ENCODE peak calls at places on chromosomes 2 and 18, in ten cellular contexts. One of them, this sample, is unnamed.

GRCh38 chr18:48342125-48342524 is 67.1 kb downstream of the ZBTB7C start:
- DNase-seq in T-cell: no peak
- DNase-seq in cardiac muscle cell: no peak
- DNase-seq in HT-29: no peak
- DNase-seq in RWPE1: no peak
- DNase-seq in hypothalamus: no peak
- DNase-seq in choroid plexus epithelial cell: no peak
- DNase-seq in NAMALWA: no peak
- DNase-seq in HTR-8/SVneo: no peak
- DNase-seq in GM10248: no peak
- DNase-seq in this sample: no peak

GRCh38 chr2:54775710-54776109 is 52.2 kb downstream of the EML6 start:
- DNase-seq in RWPE1: no peak
- DNase-seq in cardiac muscle cell: no peak
- DNase-seq in hypothalamus: no peak
- DNase-seq in T-cell: no peak
- DNase-seq in HTR-8/SVneo: no peak
- DNase-seq in NAMALWA: no peak
- DNase-seq in choroid plexus epithelial cell: peak
- DNase-seq in HT-29: no peak
- DNase-seq in GM10248: no peak
- DNase-seq in this sample: no peak

GRCh38 chr2:48471048-48471474 is 58.9 kb upstream of the STON1 start:
- DNase-seq in choroid plexus epithelial cell: peak
- DNase-seq in HTR-8/SVneo: peak
- DNase-seq in NAMALWA: peak
- DNase-seq in RWPE1: peak
- DNase-seq in cardiac muscle cell: peak
- DNase-seq in GM10248: no peak
- DNase-seq in HT-29: peak
- DNase-seq in hypothalamus: no peak
- DNase-seq in T-cell: no peak
- DNase-seq in this sample: no peak

GRCh38 chr2:47455411-47455810 is 52.5 kb downstream of the MSH2 start:
- DNase-seq in NAMALWA: no peak
- DNase-seq in HTR-8/SVneo: no peak
- DNase-seq in choroid plexus epithelial cell: no peak
- DNase-seq in RWPE1: no peak
- DNase-seq in GM10248: no peak
- DNase-seq in hypothalamus: no peak
- DNase-seq in HT-29: no peak
- DNase-seq in T-cell: no peak
- DNase-seq in cardiac muscle cell: no peak
- DNase-seq in this sample: no peak

GRCh38 chr2:231386446-231386845 is 9.1 kb upstream of the B3GNT7 start:
- DNase-seq in RWPE1: no peak
- DNase-seq in GM10248: no peak
- DNase-seq in choroid plexus epithelial cell: peak
- DNase-seq in NAMALWA: no peak
- DNase-seq in HT-29: no peak
- DNase-seq in T-cell: no peak
- DNase-seq in HTR-8/SVneo: peak
- DNase-seq in hypothalamus: no peak
- DNase-seq in cardiac muscle cell: no peak
- DNase-seq in this sample: no peak

GRCh38 chr2:72722492-72723090 is 103.2 kb downstream of the EXOC6B start:
- DNase-seq in NAMALWA: no peak
- DNase-seq in hypothalamus: no peak
- DNase-seq in T-cell: no peak
- DNase-seq in GM10248: no peak
- DNase-seq in choroid plexus epithelial cell: peak
- DNase-seq in HTR-8/SVneo: no peak
- DNase-seq in RWPE1: no peak
- DNase-seq in cardiac muscle cell: no peak
- DNase-seq in HT-29: no peak
- DNase-seq in this sample: no peak

GRCh38 chr2:220081171-220081570 is 453.7 kb downstream of the SLC4A3 start:
- DNase-seq in choroid plexus epithelial cell: no peak
- DNase-seq in HT-29: no peak
- DNase-seq in cardiac muscle cell: no peak
- DNase-seq in HTR-8/SVneo: no peak
- DNase-seq in NAMALWA: no peak
- DNase-seq in RWPE1: no peak
- DNase-seq in GM10248: no peak
- DNase-seq in T-cell: no peak
- DNase-seq in hypothalamus: no peak
- DNase-seq in this sample: no peak

GRCh38 chr2:25620711-25621110 is 52.7 kb downstream of the DTNB start:
- DNase-seq in NAMALWA: no peak
- DNase-seq in cardiac muscle cell: no peak
- DNase-seq in GM10248: no peak
- DNase-seq in HTR-8/SVneo: no peak
- DNase-seq in choroid plexus epithelial cell: no peak
- DNase-seq in RWPE1: no peak
- DNase-seq in hypothalamus: no peak
- DNase-seq in HT-29: no peak
- DNase-seq in T-cell: no peak
- DNase-seq in this sample: no peak

GRCh38 chr18:9992300-9992987 is 78.6 kb downstream of the VAPA start:
- DNase-seq in RWPE1: no peak
- DNase-seq in T-cell: no peak
- DNase-seq in NAMALWA: no peak
- DNase-seq in HTR-8/SVneo: no peak
- DNase-seq in hypothalamus: no peak
- DNase-seq in HT-29: no peak
- DNase-seq in GM10248: no peak
- DNase-seq in choroid plexus epithelial cell: no peak
- DNase-seq in cardiac muscle cell: no peak
- DNase-seq in this sample: no peak

GRCh38 chr2:72923833-72924352 is 6.6 kb downstream of the EMX1 start:
- DNase-seq in T-cell: no peak
- DNase-seq in HTR-8/SVneo: no peak
- DNase-seq in GM10248: no peak
- DNase-seq in HT-29: no peak
- DNase-seq in choroid plexus epithelial cell: no peak
- DNase-seq in cardiac muscle cell: no peak
- DNase-seq in RWPE1: no peak
- DNase-seq in NAMALWA: no peak
- DNase-seq in hypothalamus: no peak
- DNase-seq in this sample: no peak

GRCh38 chr2:203819434-203820133 is 48.0 kb upstream of the CTLA4 start:
- DNase-seq in HT-29: peak
- DNase-seq in cardiac muscle cell: no peak
- DNase-seq in hypothalamus: no peak
- DNase-seq in HTR-8/SVneo: no peak
- DNase-seq in RWPE1: no peak
- DNase-seq in NAMALWA: no peak
- DNase-seq in choroid plexus epithelial cell: peak
- DNase-seq in T-cell: no peak
- DNase-seq in GM10248: no peak
- DNase-seq in this sample: no peak

GRCh38 chr2:233033672-233034071 is 1.2 kb downstream of the NEU2 start:
- DNase-seq in T-cell: no peak
- DNase-seq in GM10248: no peak
- DNase-seq in cardiac muscle cell: no peak
- DNase-seq in hypothalamus: no peak
- DNase-seq in HT-29: no peak
- DNase-seq in NAMALWA: no peak
- DNase-seq in RWPE1: no peak
- DNase-seq in HTR-8/SVneo: no peak
- DNase-seq in choroid plexus epithelial cell: no peak
- DNase-seq in this sample: no peak

GRCh38 chr2:208015475-208015874 is 9.9 kb downstream of the PLEKHM3 start:
- DNase-seq in choroid plexus epithelial cell: no peak
- DNase-seq in HT-29: peak
- DNase-seq in T-cell: no peak
- DNase-seq in NAMALWA: no peak
- DNase-seq in hypothalamus: no peak
- DNase-seq in cardiac muscle cell: no peak
- DNase-seq in GM10248: no peak
- DNase-seq in HTR-8/SVneo: no peak
- DNase-seq in RWPE1: no peak
- DNase-seq in this sample: no peak

GRCh38 chr2:231378028-231378722 is 17.3 kb upstream of the B3GNT7 start:
- DNase-seq in HT-29: peak
- DNase-seq in T-cell: no peak
- DNase-seq in HTR-8/SVneo: no peak
- DNase-seq in GM10248: no peak
- DNase-seq in cardiac muscle cell: no peak
- DNase-seq in choroid plexus epithelial cell: no peak
- DNase-seq in RWPE1: no peak
- DNase-seq in hypothalamus: no peak
- DNase-seq in NAMALWA: no peak
- DNase-seq in this sample: no peak

GRCh38 chr2:160317113-160318099 is 117.3 kb upstream of the ITGB6 start:
- DNase-seq in HTR-8/SVneo: no peak
- DNase-seq in choroid plexus epithelial cell: no peak
- DNase-seq in hypothalamus: no peak
- DNase-seq in T-cell: no peak
- DNase-seq in cardiac muscle cell: no peak
- DNase-seq in HT-29: no peak
- DNase-seq in RWPE1: no peak
- DNase-seq in GM10248: no peak
- DNase-seq in NAMALWA: no peak
- DNase-seq in this sample: no peak

GRCh38 chr2:207670887-207671286 is 40.6 kb upstream of the CCNYL1 start:
- DNase-seq in HT-29: no peak
- DNase-seq in hypothalamus: no peak
- DNase-seq in RWPE1: no peak
- DNase-seq in choroid plexus epithelial cell: no peak
- DNase-seq in HTR-8/SVneo: no peak
- DNase-seq in cardiac muscle cell: no peak
- DNase-seq in T-cell: no peak
- DNase-seq in GM10248: no peak
- DNase-seq in NAMALWA: no peak
- DNase-seq in this sample: no peak

GRCh38 chr18:43952398-43952797 is 675.1 kb upstream of the SYT4 start:
- DNase-seq in T-cell: no peak
- DNase-seq in hypothalamus: no peak
- DNase-seq in NAMALWA: no peak
- DNase-seq in HT-29: no peak
- DNase-seq in HTR-8/SVneo: no peak
- DNase-seq in GM10248: no peak
- DNase-seq in choroid plexus epithelial cell: no peak
- DNase-seq in cardiac muscle cell: no peak
- DNase-seq in RWPE1: no peak
- DNase-seq in this sample: no peak

GRCh38 chr18:68847219-68847860 is 49.5 kb downstream of the CCDC102B start:
- DNase-seq in T-cell: no peak
- DNase-seq in RWPE1: no peak
- DNase-seq in cardiac muscle cell: peak
- DNase-seq in HTR-8/SVneo: no peak
- DNase-seq in NAMALWA: peak
- DNase-seq in hypothalamus: no peak
- DNase-seq in HT-29: peak
- DNase-seq in GM10248: no peak
- DNase-seq in choroid plexus epithelial cell: peak
- DNase-seq in this sample: no peak

GRCh38 chr2:231714639-231715498 is 6.5 kb downstream of the PTMA start:
- DNase-seq in HT-29: peak
- DNase-seq in choroid plexus epithelial cell: peak
- DNase-seq in RWPE1: peak
- DNase-seq in T-cell: peak
- DNase-seq in HTR-8/SVneo: peak
- DNase-seq in NAMALWA: peak
- DNase-seq in cardiac muscle cell: peak
- DNase-seq in hypothalamus: peak
- DNase-seq in GM10248: peak
- DNase-seq in this sample: peak

GRCh38 chr18:24488824-24489493 is 28.5 kb downstream of the HRH4 start:
- DNase-seq in HTR-8/SVneo: peak
- DNase-seq in choroid plexus epithelial cell: peak
- DNase-seq in NAMALWA: peak
- DNase-seq in RWPE1: peak
- DNase-seq in T-cell: no peak
- DNase-seq in GM10248: peak
- DNase-seq in HT-29: peak
- DNase-seq in hypothalamus: no peak
- DNase-seq in cardiac muscle cell: peak
- DNase-seq in this sample: no peak

GRCh38 chr2:46770622-46771021 is 145.0 kb downstream of the MCFD2 start:
- DNase-seq in HTR-8/SVneo: no peak
- DNase-seq in GM10248: no peak
- DNase-seq in choroid plexus epithelial cell: peak
- DNase-seq in NAMALWA: no peak
- DNase-seq in RWPE1: no peak
- DNase-seq in HT-29: no peak
- DNase-seq in T-cell: no peak
- DNase-seq in cardiac muscle cell: no peak
- DNase-seq in hypothalamus: no peak
- DNase-seq in this sample: no peak

GRCh38 chr2:215365184-215365658 is 53.4 kb downstream of the ATIC start:
- DNase-seq in RWPE1: no peak
- DNase-seq in NAMALWA: no peak
- DNase-seq in hypothalamus: no peak
- DNase-seq in HT-29: no peak
- DNase-seq in T-cell: no peak
- DNase-seq in choroid plexus epithelial cell: peak
- DNase-seq in cardiac muscle cell: no peak
- DNase-seq in HTR-8/SVneo: no peak
- DNase-seq in GM10248: peak
- DNase-seq in this sample: no peak

GRCh38 chr18:54806526-54806925 is 21.8 kb upstream of the RAB27B start:
- DNase-seq in cardiac muscle cell: no peak
- DNase-seq in HTR-8/SVneo: no peak
- DNase-seq in GM10248: no peak
- DNase-seq in T-cell: no peak
- DNase-seq in HT-29: no peak
- DNase-seq in hypothalamus: no peak
- DNase-seq in choroid plexus epithelial cell: peak
- DNase-seq in NAMALWA: no peak
- DNase-seq in RWPE1: no peak
- DNase-seq in this sample: no peak

GRCh38 chr2:216286616-216287231 is 85.6 kb downstream of the MARCHF4 start:
- DNase-seq in T-cell: no peak
- DNase-seq in HT-29: peak
- DNase-seq in GM10248: no peak
- DNase-seq in hypothalamus: no peak
- DNase-seq in RWPE1: no peak
- DNase-seq in cardiac muscle cell: no peak
- DNase-seq in NAMALWA: no peak
- DNase-seq in choroid plexus epithelial cell: peak
- DNase-seq in HTR-8/SVneo: no peak
- DNase-seq in this sample: no peak